ENCODE peak calls at places on chromosomes 3 and 15, in nine cellular contexts. K is colonic mucosa; A is MM.1S; X is astrocyte; N is GM23248; P is naive thymus-derived CD4-positive, alpha-beta T cell; G is heart left ventricle; W is adrenal gland; F is left lung. V is an unnamed sample. For H3K36me3, the result is how much of the 10 kb centered on the place peaks cover.

GRCh38 chr15:84878504-84878903 is 6.0 kb upstream of the SLC28A1 start:
- DNase-seq in K (peak), A (peak), X (peak), N (peak), P (peak), G (peak), W (peak), F (peak), V (peak)

GRCh38 chr3:159766563-159767185 is 222.0 kb upstream of the IL12A start:
- DNase-seq in K (no peak), A (peak), X (no peak), N (peak), P (no peak), G (no peak), W (no peak), F (no peak), V (no peak)

GRCh38 chr3:129378949-129379348 is 49.5 kb downstream of the EFCAB12 start:
- DNase-seq in K (no peak), A (no peak), X (no peak), N (no peak), P (no peak), G (no peak), W (no peak), F (no peak), V (no peak)

GRCh38 chr3:50275160-50275995 is 3.5 kb upstream of the LSMEM2 start:
- DNase-seq in K (no peak), A (no peak), X (no peak), N (no peak), P (no peak), G (no peak), W (no peak), F (no peak), V (no peak)

GRCh38 chr3:154040283-154040682 is 80.9 kb upstream of the ARHGEF26 start:
- DNase-seq in K (no peak), A (peak), X (no peak), N (peak), P (no peak), G (no peak), W (no peak), F (no peak), V (no peak)

GRCh38 chr3:128422762-128423524 is 43.7 kb downstream of the DNAJB8 start:
- DNase-seq in K (no peak), A (no peak), X (no peak), N (no peak), P (no peak), G (no peak), W (no peak), F (no peak), V (no peak)

GRCh38 chr3:50604628-50605588 is 6.7 kb downstream of the CISH start:
- DNase-seq in K (no peak), A (no peak), X (no peak), N (no peak), P (no peak), G (peak), W (no peak), F (no peak), V (peak)

GRCh38 chr15:41860049-41860828 is 21.6 kb downstream of the PLA2G4B start:
- DNase-seq in K (no peak), A (no peak), X (no peak), N (no peak), P (no peak), G (no peak), W (no peak), F (no peak), V (no peak)

GRCh38 chr15:65249641-65250040 is 37.0 kb downstream of the PARP16 start:
- DNase-seq in K (no peak), A (no peak), X (no peak), N (no peak), P (no peak), G (no peak), W (no peak), F (no peak), V (no peak)

GRCh38 chr15:62323353-62323752 is 158.3 kb upstream of the C2CD4B start:
- DNase-seq in K (no peak), A (no peak), X (no peak), N (no peak), P (no peak), G (no peak), W (no peak), F (no peak), V (no peak)

GRCh38 chr3:165130709-165131108 is 52.4 kb upstream of the SI start:
- DNase-seq in K (no peak), A (no peak), X (no peak), N (no peak), P (no peak), G (no peak), W (no peak), F (no peak), V (no peak)

GRCh38 chr3:4794798-4795197 is 184.4 kb upstream of the BHLHE40 start:
- DNase-seq in K (no peak), A (no peak), X (peak), N (no peak), P (no peak), G (no peak), W (no peak), F (no peak), V (no peak)

GRCh38 chr15:70625438-70625837 is 137.9 kb downstream of the UACA start:
- DNase-seq in K (no peak), A (no peak), X (no peak), N (no peak), P (no peak), G (no peak), W (no peak), F (no peak), V (no peak)

GRCh38 chr15:29888651-29889050 is 66.4 kb upstream of the TJP1 start:
- DNase-seq in K (no peak), A (no peak), X (peak), N (peak), P (no peak), G (peak), W (no peak), F (no peak), V (no peak)

GRCh38 chr3:129596194-129597086 is 10.0 kb downstream of the PLXND1 start:
- DNase-seq in K (peak), A (no peak), X (peak), N (peak), P (no peak), G (peak), W (peak), F (peak), V (peak)

GRCh38 chr15:94348084-94348483 is 116.7 kb downstream of the MCTP2 start:
- DNase-seq in K (no peak), A (no peak), X (no peak), N (no peak), P (no peak), G (no peak), W (no peak), F (no peak), V (no peak)
- H3K36me3 ChIP-seq in K (under half), A (under half), X (under half), N (under half), P (under half), G (under half), W (under half), F (under half), V (under half)

GRCh38 chr3:132593241-132593949 is 3.7 kb upstream of the ACKR4 start:
- DNase-seq in K (no peak), A (no peak), X (no peak), N (peak), P (no peak), G (no peak), W (no peak), F (no peak), V (no peak)
- H3K27ac ChIP-seq in K (no peak), A (no peak), X (peak), N (peak), P (no peak), G (no peak), W (peak), F (no peak), V (no peak)

DNA sequence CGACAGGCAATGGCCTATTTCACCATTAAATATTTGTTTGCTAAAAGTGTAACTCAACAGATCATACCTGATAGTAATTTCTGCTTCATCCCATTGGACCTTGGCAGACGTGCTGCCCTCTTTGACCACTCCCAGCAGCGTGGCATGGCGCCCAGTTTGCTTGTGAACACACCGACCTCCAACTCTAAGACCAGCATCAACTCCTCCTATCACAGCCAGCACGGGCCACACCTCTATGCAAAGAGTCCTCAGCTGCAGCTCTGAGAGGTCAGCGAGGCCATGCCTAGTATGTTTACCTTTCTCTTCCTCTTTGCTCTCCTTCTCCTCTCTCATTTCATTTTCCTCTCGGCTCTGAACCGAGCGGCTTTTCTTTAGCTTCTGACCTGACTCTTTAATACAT is 80.6 kb downstream of the FBXL22 start:
- DNase-seq in K (peak), A (no peak), X (no peak), N (no peak), P (no peak), G (peak), W (peak), F (peak), V (peak)
- H3K36me3 ChIP-seq in K (under half), A (under half), X (under half), N (under half), P (under half), G (under half), W (under half), F (half or more), V (under half)

DNA sequence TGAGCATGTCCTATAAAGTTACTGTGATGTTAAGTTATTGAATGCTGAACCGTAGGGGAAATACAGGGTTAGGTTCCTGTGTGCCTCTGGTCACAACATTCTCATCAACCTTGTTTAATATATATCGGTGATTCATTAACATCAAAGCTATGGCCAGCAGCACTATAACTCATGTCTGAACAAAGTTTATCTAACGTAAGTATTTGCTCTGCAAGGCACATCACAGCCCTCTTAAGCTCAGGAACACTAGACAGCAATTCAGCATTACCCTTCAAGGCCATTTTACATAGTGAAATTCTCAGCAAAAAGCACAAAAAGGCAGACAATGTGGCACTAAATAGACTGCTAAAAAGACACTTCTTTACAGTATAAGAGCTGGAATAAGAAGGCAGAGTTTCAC is 48.2 kb upstream of the FNDC3B start:
- DNase-seq in K (no peak), A (no peak), X (no peak), N (no peak), P (no peak), G (no peak), W (no peak), F (no peak), V (no peak)
- H3K27ac ChIP-seq in K (no peak), A (no peak), X (no peak), N (no peak), P (no peak), G (no peak), W (no peak), F (no peak), V (no peak)

V was measured in right lobe of liver.